ENCODE peak calls at places on chromosomes 1 and 21, in four cellular contexts. One of them, this sample, is unnamed.

GRCh38 chr21:41802684-41803083 is 35.8 kb upstream of the RIPK4 start:
- DNase-seq in GM12891: no peak
- DNase-seq in AG08396: peak; percentile 46
- DNase-seq in iPS-NIHi11: no peak
- DNase-seq in this sample: no peak

GRCh38 chr1:225250432-225250831 is 177.4 kb downstream of the LBR start:
- DNase-seq in GM12891: no peak
- DNase-seq in AG08396: no peak
- DNase-seq in iPS-NIHi11: no peak
- DNase-seq in this sample: no peak

GRCh38 chr21:15406791-15407190 is 323.0 kb upstream of the USP25 start:
- DNase-seq in GM12891: no peak
- DNase-seq in AG08396: no peak
- DNase-seq in iPS-NIHi11: no peak
- DNase-seq in this sample: no peak

GRCh38 chr1:197130677-197131304 is 15.7 kb downstream of the ASPM start:
- DNase-seq in GM12891: no peak
- DNase-seq in AG08396: peak; percentile 20
- DNase-seq in iPS-NIHi11: no peak
- DNase-seq in this sample: no peak

GRCh38 chr21:46180778-46181391 is 3.4 kb downstream of the SPATC1L start:
- DNase-seq in GM12891: no peak
- DNase-seq in AG08396: no peak
- DNase-seq in iPS-NIHi11: no peak
- DNase-seq in this sample: no peak

GRCh38 chr1:207462535-207462934 is 8.4 kb downstream of the CR2 start:
- DNase-seq in GM12891: no peak
- DNase-seq in AG08396: no peak
- DNase-seq in iPS-NIHi11: no peak
- DNase-seq in this sample: no peak

GRCh38 chr1:59146651-59147358 is 150.1 kb upstream of the FGGY start:
- DNase-seq in GM12891: peak; percentile 54
- DNase-seq in AG08396: peak; percentile 53
- DNase-seq in iPS-NIHi11: peak; percentile 61
- DNase-seq in this sample: no peak

GRCh38 chr1:5601516-5601915 is 390.7 kb downstream of the NPHP4 start:
- DNase-seq in GM12891: no peak
- DNase-seq in AG08396: no peak
- DNase-seq in iPS-NIHi11: no peak
- DNase-seq in this sample: no peak

GRCh38 chr1:245859510-245860114 is 647.5 kb downstream of the SMYD3 start:
- DNase-seq in GM12891: no peak
- DNase-seq in AG08396: no peak
- DNase-seq in iPS-NIHi11: no peak
- DNase-seq in this sample: no peak

GRCh38 chr1:4771267-4771666 is 116.9 kb downstream of the AJAP1 start:
- DNase-seq in GM12891: no peak
- DNase-seq in AG08396: no peak
- DNase-seq in iPS-NIHi11: no peak
- DNase-seq in this sample: no peak

GRCh38 chr1:954927-955326 is 4.1 kb downstream of the NOC2L start:
- DNase-seq in GM12891: no peak
- DNase-seq in AG08396: no peak
- DNase-seq in iPS-NIHi11: no peak
- DNase-seq in this sample: no peak